ENCODE peak calls at places on chromosome 3, in seven cellular contexts. X is ascending aorta; H is thoracic aorta; Z is CD8-positive, alpha-beta T cell; B is stomach; J is sigmoid colon; A is tibial artery. K is an unnamed sample. For H3K4me1, the result is how much of the 10 kb centered on the place peaks cover.

GRCh38 chr3:52253314-52254260 is 8.0 kb downstream of the PPM1M start:
- DNase-seq in J (no peak), B (peak), Z (peak), A (peak), X (no peak), H (no peak), K (peak)

GRCh38 chr3:143821862-143822261 is 26.4 kb downstream of the SLC9A9 start:
- DNase-seq in J (no peak), B (no peak), A (no peak), X (no peak), H (no peak), Z (no peak), K (no peak)

GRCh38 chr3:37171144-37171543 is 3.2 kb downstream of the LRRFIP2 start:
- DNase-seq in J (no peak), B (no peak), X (no peak), H (no peak), A (peak), Z (no peak), K (no peak)

GRCh38 chr3:12695112-12695511 is 31.2 kb upstream of the RAF1 start:
- DNase-seq in B (no peak), J (no peak), H (no peak), X (no peak), A (no peak), Z (no peak), K (no peak)

GRCh38 chr3:193124861-193125260 is 116.2 kb upstream of the PLAAT1 start:
- DNase-seq in A (no peak), X (no peak), H (no peak), J (no peak), Z (no peak), B (no peak), K (no peak)

GRCh38 chr3:112807685-112808084 is 39.0 kb downstream of the CD200R1L start:
- DNase-seq in J (no peak), H (no peak), Z (no peak), B (no peak), A (no peak), X (no peak), K (no peak)

GRCh38 chr3:50204804-50205718 is at the start of gene SLC38A3:
- DNase-seq in H (no peak), B (peak), J (no peak), A (no peak), Z (peak), X (no peak), K (no peak)

GRCh38 chr3:66480666-66481065 is 20.2 kb downstream of the LRIG1 start:
- DNase-seq in H (no peak), B (no peak), Z (no peak), J (no peak), A (no peak), X (no peak), K (no peak)

GRCh38 chr3:172519241-172519640 is 4.0 kb downstream of the TNFSF10 start:
- DNase-seq in J (no peak), X (no peak), B (no peak), A (no peak), Z (no peak), H (no peak), K (no peak)

GRCh38 chr3:119659584-119660291 is 651 bp downstream of the POPDC2 start:
- DNase-seq in X (no peak), J (no peak), H (no peak), B (no peak), A (no peak), Z (no peak), K (peak)
- H3K4me3 ChIP-seq in X (no peak), J (peak), H (peak), B (no peak), A (no peak), Z (no peak), K (no peak)

GRCh38 chr3:123416173-123416572 is 32.7 kb downstream of the ADCY5 start:
- DNase-seq in X (no peak), B (no peak), H (no peak), Z (no peak), A (no peak), J (no peak), K (no peak)

GRCh38 chr3:123419850-123420292 is 29.0 kb downstream of the ADCY5 start:
- DNase-seq in Z (no peak), J (peak), H (peak), X (peak), B (no peak), A (peak), K (no peak)

GRCh38 chr3:123414958-123415792 is 33.7 kb downstream of the ADCY5 start:
- DNase-seq in X (no peak), J (no peak), A (no peak), H (no peak), B (no peak), Z (no peak), K (no peak)

GRCh38 chr3:123419156-123419849 is 29.6 kb downstream of the ADCY5 start:
- DNase-seq in J (no peak), H (no peak), X (no peak), Z (no peak), B (no peak), A (no peak), K (no peak)

DNA sequence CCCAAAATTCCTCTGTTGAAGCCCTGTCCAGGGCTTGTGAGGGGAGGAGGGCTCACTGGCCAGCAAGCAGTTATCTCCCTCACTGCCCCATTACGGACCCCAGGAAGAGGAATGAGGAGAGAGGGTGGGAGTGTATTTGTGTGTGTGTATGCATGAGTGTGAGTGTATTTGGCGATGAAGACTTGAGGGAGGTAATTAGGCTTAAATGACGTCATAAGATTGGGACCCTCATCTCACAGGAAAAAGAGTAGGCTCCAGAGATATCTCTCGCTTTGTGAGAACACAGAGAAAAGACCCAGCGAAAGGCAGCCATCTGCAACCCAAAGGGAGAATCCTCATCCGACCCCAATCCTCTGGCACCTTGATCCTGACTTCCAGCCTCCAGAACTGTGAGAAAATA is 32.2 kb downstream of the ADCY5 start:
- DNase-seq in J (no peak), Z (no peak), H (no peak), X (no peak), B (no peak), A (no peak), K (no peak)
- H3K4me1 ChIP-seq in J (under half), Z (under half), H (under half), X (under half), B (half or more), A (under half), K (under half)

DNA sequence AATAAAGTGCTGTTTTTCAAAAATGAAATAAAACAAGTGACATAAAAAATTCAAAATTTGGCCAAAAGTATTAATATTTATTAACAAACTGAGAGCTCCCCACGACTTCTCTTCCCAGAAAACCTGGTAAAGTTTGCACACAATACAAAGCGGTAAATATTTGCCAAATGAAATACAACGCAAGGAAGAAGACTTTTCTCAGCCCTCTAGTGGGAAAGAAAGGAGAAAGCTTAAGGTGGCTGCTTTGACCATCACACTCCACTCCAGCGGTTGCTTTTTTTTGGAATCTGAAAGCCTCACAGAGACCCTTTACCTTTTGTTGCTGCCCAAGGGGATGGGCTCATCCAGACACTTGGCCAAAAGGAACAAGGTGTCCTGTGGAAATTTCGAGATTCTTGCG is 1.1 kb upstream of the GK5 start:
- DNase-seq in Z (no peak), X (no peak), A (no peak), J (no peak), H (no peak), B (no peak), K (no peak)
- TF ChIP-seq CTCF in Z (no peak), X (peak), A (no peak), J (no peak), H (no peak), B (no peak), K (no peak)

GRCh38 chr3:194769020-194769643 is 83.4 kb downstream of the FAM43A start:
- DNase-seq in X (peak), B (peak), Z (peak), H (peak), A (peak), J (peak), K (peak)
- H3K4me3 ChIP-seq in X (peak), B (peak), Z (peak), H (peak), A (peak), J (no peak), K (peak)

K was measured in kidney.